ENCODE peak calls at places on chromosomes 7 and 10, in four cellular contexts. I is GM23338, Y is mucosa of gallbladder, K is GM06990. H is an unnamed sample.

GRCh38 chr10:119786117-119786769 is 60.4 kb downstream of the INPP5F start:
- DNase-seq in I (peak; percentile 91), Y (peak; percentile 17), K (no peak), H (no peak)

GRCh38 chr7:117332031-117332430 is 9.2 kb upstream of the WNT2 start:
- DNase-seq in I (no peak), Y (no peak), K (no peak), H (no peak)

GRCh38 chr7:68425377-68425776 is 1172.9 kb upstream of the AUTS2 start:
- DNase-seq in I (no peak), Y (no peak), K (no peak), H (no peak)

GRCh38 chr7:128744366-128744905 is 5.3 kb downstream of the CALU start:
- DNase-seq in I (no peak), Y (no peak), K (no peak), H (no peak)

GRCh38 chr7:128045766-128046165 is 14.5 kb upstream of the LRRC4 start:
- DNase-seq in I (no peak), Y (no peak), K (no peak), H (no peak)

GRCh38 chr7:130401101-130401500 is 20.8 kb downstream of the CPA1 start:
- DNase-seq in I (no peak), Y (no peak), K (no peak), H (no peak)

GRCh38 chr7:107506683-107507339 is 37.0 kb downstream of the GPR22 start:
- DNase-seq in I (no peak), Y (peak; percentile 47), K (no peak), H (no peak)

GRCh38 chr10:26323219-26323618 is 106.6 kb downstream of the GAD2 start:
- DNase-seq in I (no peak), Y (no peak), K (no peak), H (no peak)

GRCh38 chr10:131571346-131571745 is 259.8 kb upstream of the TCERG1L start:
- DNase-seq in I (no peak), Y (no peak), K (no peak), H (no peak)